ENCODE peak calls at places on chromosome 20, in ten cellular contexts. One of them, this sample, is unnamed.

GRCh38 chr20:22223251-22223650 is 361.1 kb downstream of the FOXA2 start:
- DNase-seq in stimulated activated naive CD8-positive, alpha-beta T cell treated with anti-CD3 and anti-CD28 coated beads, Interleukin-15, Interleukin-2, amounts not matched to agents 100 U/mL and 50 U/mL, for 24 hours: no peak
- DNase-seq in C1 segment of cervical spinal cord: no peak
- DNase-seq in psoas muscle: no peak
- DNase-seq in stimulated activated CD4-positive, alpha-beta T cell treated with anti-CD3 and anti-CD28 coated beads, Interleukin-15, amount 100 ng/mL, for 24 hours: no peak
- DNase-seq in hypothalamus: no peak
- DNase-seq in AML-193: no peak
- DNase-seq in brain microvascular endothelial cell: no peak
- DNase-seq in activated CD8-positive, alpha-beta memory T cell treated with anti-CD3 and anti-CD28 coated beads for 24 hours: no peak
- DNase-seq in RWPE1: no peak
- DNase-seq in this sample: no peak

GRCh38 chr20:33626190-33626589 is 35.9 kb upstream of the C20orf144 start:
- DNase-seq in activated CD8-positive, alpha-beta memory T cell treated with anti-CD3 and anti-CD28 coated beads for 24 hours: no peak
- DNase-seq in hypothalamus: no peak
- DNase-seq in C1 segment of cervical spinal cord: no peak
- DNase-seq in brain microvascular endothelial cell: no peak
- DNase-seq in stimulated activated naive CD8-positive, alpha-beta T cell treated with anti-CD3 and anti-CD28 coated beads, Interleukin-15, Interleukin-2, amounts not matched to agents 100 U/mL and 50 U/mL, for 24 hours: no peak
- DNase-seq in stimulated activated CD4-positive, alpha-beta T cell treated with anti-CD3 and anti-CD28 coated beads, Interleukin-15, amount 100 ng/mL, for 24 hours: no peak
- DNase-seq in AML-193: no peak
- DNase-seq in RWPE1: no peak
- DNase-seq in psoas muscle: no peak
- DNase-seq in this sample: no peak

GRCh38 chr20:60078351-60079250 is 120.4 kb downstream of the CDH26 start:
- DNase-seq in psoas muscle: no peak
- DNase-seq in brain microvascular endothelial cell: no peak
- DNase-seq in hypothalamus: no peak
- DNase-seq in stimulated activated CD4-positive, alpha-beta T cell treated with anti-CD3 and anti-CD28 coated beads, Interleukin-15, amount 100 ng/mL, for 24 hours: no peak
- DNase-seq in RWPE1: peak
- DNase-seq in AML-193: peak
- DNase-seq in stimulated activated naive CD8-positive, alpha-beta T cell treated with anti-CD3 and anti-CD28 coated beads, Interleukin-15, Interleukin-2, amounts not matched to agents 100 U/mL and 50 U/mL, for 24 hours: no peak
- DNase-seq in activated CD8-positive, alpha-beta memory T cell treated with anti-CD3 and anti-CD28 coated beads for 24 hours: no peak
- DNase-seq in C1 segment of cervical spinal cord: no peak
- DNase-seq in this sample: no peak

GRCh38 chr20:3430376-3431069 is 23.1 kb upstream of the DNAAF9 start:
- DNase-seq in psoas muscle: no peak
- DNase-seq in brain microvascular endothelial cell: no peak
- DNase-seq in hypothalamus: no peak
- DNase-seq in activated CD8-positive, alpha-beta memory T cell treated with anti-CD3 and anti-CD28 coated beads for 24 hours: no peak
- DNase-seq in RWPE1: no peak
- DNase-seq in stimulated activated naive CD8-positive, alpha-beta T cell treated with anti-CD3 and anti-CD28 coated beads, Interleukin-15, Interleukin-2, amounts not matched to agents 100 U/mL and 50 U/mL, for 24 hours: no peak
- DNase-seq in AML-193: peak
- DNase-seq in stimulated activated CD4-positive, alpha-beta T cell treated with anti-CD3 and anti-CD28 coated beads, Interleukin-15, amount 100 ng/mL, for 24 hours: no peak
- DNase-seq in C1 segment of cervical spinal cord: no peak
- DNase-seq in this sample: no peak

GRCh38 chr20:17859616-17860232 is 108.9 kb downstream of the SNX5 start:
- DNase-seq in psoas muscle: no peak
- DNase-seq in stimulated activated CD4-positive, alpha-beta T cell treated with anti-CD3 and anti-CD28 coated beads, Interleukin-15, amount 100 ng/mL, for 24 hours: peak
- DNase-seq in hypothalamus: no peak
- DNase-seq in stimulated activated naive CD8-positive, alpha-beta T cell treated with anti-CD3 and anti-CD28 coated beads, Interleukin-15, Interleukin-2, amounts not matched to agents 100 U/mL and 50 U/mL, for 24 hours: peak
- DNase-seq in brain microvascular endothelial cell: no peak
- DNase-seq in AML-193: no peak
- DNase-seq in activated CD8-positive, alpha-beta memory T cell treated with anti-CD3 and anti-CD28 coated beads for 24 hours: peak
- DNase-seq in C1 segment of cervical spinal cord: no peak
- DNase-seq in RWPE1: no peak
- DNase-seq in this sample: no peak

GRCh38 chr20:63873477-63873971 is 8.5 kb downstream of the TPD52L2 start:
- DNase-seq in stimulated activated CD4-positive, alpha-beta T cell treated with anti-CD3 and anti-CD28 coated beads, Interleukin-15, amount 100 ng/mL, for 24 hours: peak
- DNase-seq in brain microvascular endothelial cell: peak
- DNase-seq in activated CD8-positive, alpha-beta memory T cell treated with anti-CD3 and anti-CD28 coated beads for 24 hours: no peak
- DNase-seq in psoas muscle: peak
- DNase-seq in C1 segment of cervical spinal cord: peak
- DNase-seq in AML-193: peak
- DNase-seq in RWPE1: peak
- DNase-seq in hypothalamus: no peak
- DNase-seq in stimulated activated naive CD8-positive, alpha-beta T cell treated with anti-CD3 and anti-CD28 coated beads, Interleukin-15, Interleukin-2, amounts not matched to agents 100 U/mL and 50 U/mL, for 24 hours: peak
- DNase-seq in this sample: no peak

GRCh38 chr20:48051810-48052491 is 266.7 kb upstream of the SULF2 start:
- DNase-seq in stimulated activated CD4-positive, alpha-beta T cell treated with anti-CD3 and anti-CD28 coated beads, Interleukin-15, amount 100 ng/mL, for 24 hours: no peak
- DNase-seq in activated CD8-positive, alpha-beta memory T cell treated with anti-CD3 and anti-CD28 coated beads for 24 hours: no peak
- DNase-seq in hypothalamus: no peak
- DNase-seq in brain microvascular endothelial cell: peak
- DNase-seq in C1 segment of cervical spinal cord: no peak
- DNase-seq in AML-193: no peak
- DNase-seq in psoas muscle: no peak
- DNase-seq in RWPE1: peak
- DNase-seq in stimulated activated naive CD8-positive, alpha-beta T cell treated with anti-CD3 and anti-CD28 coated beads, Interleukin-15, Interleukin-2, amounts not matched to agents 100 U/mL and 50 U/mL, for 24 hours: no peak
- DNase-seq in this sample: no peak

GRCh38 chr20:37868998-37869861 is 33.7 kb upstream of the VSTM2L start:
- DNase-seq in hypothalamus: no peak
- DNase-seq in psoas muscle: no peak
- DNase-seq in brain microvascular endothelial cell: no peak
- DNase-seq in C1 segment of cervical spinal cord: no peak
- DNase-seq in RWPE1: no peak
- DNase-seq in stimulated activated naive CD8-positive, alpha-beta T cell treated with anti-CD3 and anti-CD28 coated beads, Interleukin-15, Interleukin-2, amounts not matched to agents 100 U/mL and 50 U/mL, for 24 hours: no peak
- DNase-seq in AML-193: no peak
- DNase-seq in activated CD8-positive, alpha-beta memory T cell treated with anti-CD3 and anti-CD28 coated beads for 24 hours: no peak
- DNase-seq in stimulated activated CD4-positive, alpha-beta T cell treated with anti-CD3 and anti-CD28 coated beads, Interleukin-15, amount 100 ng/mL, for 24 hours: no peak
- DNase-seq in this sample: no peak

GRCh38 chr20:63015665-63016361 is 9.0 kb upstream of the BHLHE23 start:
- DNase-seq in C1 segment of cervical spinal cord: no peak
- DNase-seq in stimulated activated naive CD8-positive, alpha-beta T cell treated with anti-CD3 and anti-CD28 coated beads, Interleukin-15, Interleukin-2, amounts not matched to agents 100 U/mL and 50 U/mL, for 24 hours: no peak
- DNase-seq in brain microvascular endothelial cell: no peak
- DNase-seq in AML-193: no peak
- DNase-seq in activated CD8-positive, alpha-beta memory T cell treated with anti-CD3 and anti-CD28 coated beads for 24 hours: no peak
- DNase-seq in psoas muscle: no peak
- DNase-seq in hypothalamus: no peak
- DNase-seq in RWPE1: no peak
- DNase-seq in stimulated activated CD4-positive, alpha-beta T cell treated with anti-CD3 and anti-CD28 coated beads, Interleukin-15, amount 100 ng/mL, for 24 hours: no peak
- DNase-seq in this sample: no peak

GRCh38 chr20:18628330-18628941 is 40.6 kb downstream of the DTD1 start:
- DNase-seq in AML-193: no peak
- DNase-seq in brain microvascular endothelial cell: no peak
- DNase-seq in stimulated activated CD4-positive, alpha-beta T cell treated with anti-CD3 and anti-CD28 coated beads, Interleukin-15, amount 100 ng/mL, for 24 hours: peak
- DNase-seq in C1 segment of cervical spinal cord: no peak
- DNase-seq in psoas muscle: no peak
- DNase-seq in stimulated activated naive CD8-positive, alpha-beta T cell treated with anti-CD3 and anti-CD28 coated beads, Interleukin-15, Interleukin-2, amounts not matched to agents 100 U/mL and 50 U/mL, for 24 hours: peak
- DNase-seq in RWPE1: peak
- DNase-seq in activated CD8-positive, alpha-beta memory T cell treated with anti-CD3 and anti-CD28 coated beads for 24 hours: no peak
- DNase-seq in hypothalamus: peak
- DNase-seq in this sample: peak

GRCh38 chr20:4016349-4017050 is 1.1 kb upstream of the RNF24 start:
- DNase-seq in activated CD8-positive, alpha-beta memory T cell treated with anti-CD3 and anti-CD28 coated beads for 24 hours: no peak
- DNase-seq in C1 segment of cervical spinal cord: no peak
- DNase-seq in RWPE1: no peak
- DNase-seq in psoas muscle: no peak
- DNase-seq in stimulated activated CD4-positive, alpha-beta T cell treated with anti-CD3 and anti-CD28 coated beads, Interleukin-15, amount 100 ng/mL, for 24 hours: no peak
- DNase-seq in hypothalamus: no peak
- DNase-seq in brain microvascular endothelial cell: no peak
- DNase-seq in AML-193: no peak
- DNase-seq in stimulated activated naive CD8-positive, alpha-beta T cell treated with anti-CD3 and anti-CD28 coated beads, Interleukin-15, Interleukin-2, amounts not matched to agents 100 U/mL and 50 U/mL, for 24 hours: no peak
- DNase-seq in this sample: no peak

GRCh38 chr20:32986331-32986966 is 17.8 kb downstream of the SUN5 start:
- DNase-seq in psoas muscle: no peak
- DNase-seq in activated CD8-positive, alpha-beta memory T cell treated with anti-CD3 and anti-CD28 coated beads for 24 hours: no peak
- DNase-seq in brain microvascular endothelial cell: no peak
- DNase-seq in stimulated activated CD4-positive, alpha-beta T cell treated with anti-CD3 and anti-CD28 coated beads, Interleukin-15, amount 100 ng/mL, for 24 hours: no peak
- DNase-seq in AML-193: no peak
- DNase-seq in RWPE1: no peak
- DNase-seq in C1 segment of cervical spinal cord: peak
- DNase-seq in stimulated activated naive CD8-positive, alpha-beta T cell treated with anti-CD3 and anti-CD28 coated beads, Interleukin-15, Interleukin-2, amounts not matched to agents 100 U/mL and 50 U/mL, for 24 hours: no peak
- DNase-seq in hypothalamus: no peak
- DNase-seq in this sample: no peak

GRCh38 chr20:44704551-44704971 is 10.6 kb upstream of the CCN5 start:
- DNase-seq in stimulated activated naive CD8-positive, alpha-beta T cell treated with anti-CD3 and anti-CD28 coated beads, Interleukin-15, Interleukin-2, amounts not matched to agents 100 U/mL and 50 U/mL, for 24 hours: no peak
- DNase-seq in activated CD8-positive, alpha-beta memory T cell treated with anti-CD3 and anti-CD28 coated beads for 24 hours: no peak
- DNase-seq in RWPE1: peak
- DNase-seq in C1 segment of cervical spinal cord: no peak
- DNase-seq in brain microvascular endothelial cell: no peak
- DNase-seq in stimulated activated CD4-positive, alpha-beta T cell treated with anti-CD3 and anti-CD28 coated beads, Interleukin-15, amount 100 ng/mL, for 24 hours: no peak
- DNase-seq in AML-193: no peak
- DNase-seq in psoas muscle: peak
- DNase-seq in hypothalamus: no peak
- DNase-seq in this sample: no peak

This sample was measured in K562.